ENCODE peak calls at places on chromosomes 6 and 20, in four cellular contexts. M is H1, F is PC-9, W is fibroblast of mammary gland. S is an unnamed sample.

GRCh38 chr6:95216560-95216959 is 360.8 kb upstream of the MANEA start:
- DNase-seq in M (no peak), F (no peak), W (no peak), S (no peak)

GRCh38 chr6:6781172-6781876 is 192.8 kb downstream of the LY86 start:
- DNase-seq in M (no peak), F (peak; percentile 56), W (peak; percentile 88), S (no peak)

GRCh38 chr6:4192627-4193026 is 57.3 kb upstream of the ECI2 start:
- DNase-seq in M (no peak), F (no peak), W (no peak), S (no peak)

GRCh38 chr6:106972500-106972899 is 2.0 kb downstream of the CD24 start:
- DNase-seq in M (no peak), F (no peak), W (no peak), S (no peak)

GRCh38 chr20:32113861-32114260 is 4.3 kb downstream of the TM9SF4 start:
- DNase-seq in M (no peak), F (no peak), W (no peak), S (no peak)

GRCh38 chr20:58523916-58524315 is 8.7 kb upstream of the APCDD1L start:
- DNase-seq in M (no peak), F (no peak), W (peak; percentile 69), S (no peak)

GRCh38 chr6:5516036-5516435 is 254.7 kb downstream of the FARS2 start:
- DNase-seq in M (no peak), F (no peak), W (no peak), S (no peak)

GRCh38 chr6:82569022-82569421 is 205.4 kb downstream of the TPBG start:
- DNase-seq in M (no peak), F (no peak), W (no peak), S (no peak)

GRCh38 chr20:50913976-50914375 is 17.3 kb downstream of the ADNP start:
- DNase-seq in M (no peak), F (no peak), W (peak; percentile 88), S (no peak)

GRCh38 chr20:25750765-25751696 is 54.4 kb upstream of the ZNF337 start:
- DNase-seq in M (no peak), F (no peak), W (peak; percentile 45), S (no peak)

GRCh38 chr6:34383171-34383631 is 9.3 kb downstream of the NUDT3 start:
- DNase-seq in M (no peak), F (no peak), W (peak; percentile 81), S (no peak)

GRCh38 chr20:3595541-3595940 is 67.7 kb downstream of the GFRA4 start:
- DNase-seq in M (no peak), F (no peak), W (no peak), S (no peak)

GRCh38 chr6:14763616-14764015 is 482.3 kb upstream of the JARID2 start:
- DNase-seq in M (no peak), F (no peak), W (no peak), S (no peak)

GRCh38 chr6:105733556-105734162 is 330.8 kb upstream of the PREP start:
- DNase-seq in M (no peak), F (no peak), W (peak; percentile 67), S (no peak)

GRCh38 chr6:337782-338464 is 45.6 kb downstream of the DUSP22 start:
- DNase-seq in M (no peak), F (no peak), W (no peak), S (no peak)

GRCh38 chr6:137824502-137824879 is 42.6 kb upstream of the TNFAIP3 start:
- DNase-seq in M (no peak), F (no peak), W (no peak), S (no peak)

GRCh38 chr6:25173951-25174474 is 105.2 kb upstream of the CARMIL1 start:
- DNase-seq in M (no peak), F (peak; percentile 98), W (peak; percentile 98), S (no peak)

GRCh38 chr6:101294676-101295075 is 98.8 kb upstream of the GRIK2 start:
- DNase-seq in M (no peak), F (no peak), W (peak; percentile 84), S (no peak)

GRCh38 chr6:154157082-154157481 is 118.0 kb downstream of the OPRM1 start:
- DNase-seq in M (no peak), F (no peak), W (no peak), S (no peak)

GRCh38 chr20:37729452-37729851 is 35.6 kb downstream of the CTNNBL1 start:
- DNase-seq in M (no peak), F (no peak), W (no peak), S (no peak)

GRCh38 chr6:140602431-140602836 is 1228.0 kb upstream of the CITED2 start:
- DNase-seq in M (no peak), F (no peak), W (no peak), S (no peak)

GRCh38 chr6:102571236-102571908 is 1177.9 kb downstream of the GRIK2 start:
- DNase-seq in M (no peak), F (no peak), W (no peak), S (no peak)

GRCh38 chr20:59525500-59526241 is 78.7 kb upstream of the PHACTR3 start:
- DNase-seq in M (peak; percentile 87), F (no peak), W (peak; percentile 37), S (no peak)

GRCh38 chr6:90285611-90286381 is 10.8 kb downstream of the BACH2 start:
- DNase-seq in M (no peak), F (peak; percentile 69), W (peak; percentile 94), S (peak; percentile 89)

GRCh38 chr6:150881911-150882481 is 16.5 kb downstream of the MTHFD1L start:
- DNase-seq in M (no peak), F (peak; percentile 79), W (peak; percentile 94), S (no peak)

GRCh38 chr6:56699066-56699654 is 56.5 kb upstream of the DST start:
- DNase-seq in M (no peak), F (no peak), W (peak; percentile 54), S (no peak)

GRCh38 chr20:43564993-43565757 is 6.3 kb downstream of the SGK2 start:
- DNase-seq in M (no peak), F (no peak), W (no peak), S (no peak)

GRCh38 chr6:36713846-36714245 is 16.2 kb downstream of the RAB44 start:
- DNase-seq in M (no peak), F (peak; percentile 4), W (no peak), S (no peak)

GRCh38 chr6:170269151-170269872 is 21.6 kb downstream of the DLL1 start:
- DNase-seq in M (peak; percentile 55), F (no peak), W (no peak), S (no peak)

GRCh38 chr6:89347825-89348224 is 4.7 kb downstream of the UBE2J1 start:
- DNase-seq in M (no peak), F (no peak), W (no peak), S (no peak)

GRCh38 chr6:127496471-127496870 is 22.7 kb downstream of the MTCL3 start:
- DNase-seq in M (no peak), F (no peak), W (peak; percentile 29), S (no peak)

GRCh38 chr20:3047486-3048419 is 1.9 kb downstream of the MRPS26 start:
- DNase-seq in M (no peak), F (no peak), W (no peak), S (no peak)

DNA sequence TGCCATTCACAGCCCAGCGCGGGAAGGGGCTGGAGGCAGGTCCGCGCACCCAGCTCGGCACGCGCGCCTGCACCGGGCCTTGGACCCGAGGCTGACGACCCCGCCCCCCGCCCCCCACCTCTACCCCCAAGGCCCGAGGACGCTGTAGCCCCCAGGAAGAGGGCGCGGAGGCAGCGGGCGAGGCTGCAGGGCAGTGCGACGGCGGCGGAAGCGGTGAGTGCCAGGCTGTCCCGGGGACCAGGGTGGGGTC is 1.2 kb downstream of the LIME1 start:
- DNase-seq in M (peak; percentile 57), F (no peak), W (no peak), S (no peak)
- TF ChIP-seq CTCF in M (no peak), F (no peak), W (no peak), S (no peak)

GRCh38 chr6:144216668-144217218 is 66.4 kb downstream of the STX11 start:
- DNase-seq in M (no peak), F (no peak), W (no peak), S (no peak)
- TF ChIP-seq CTCF in M (peak; percentile 21), F (no peak), W (peak; percentile 4), S (no peak)

DNA sequence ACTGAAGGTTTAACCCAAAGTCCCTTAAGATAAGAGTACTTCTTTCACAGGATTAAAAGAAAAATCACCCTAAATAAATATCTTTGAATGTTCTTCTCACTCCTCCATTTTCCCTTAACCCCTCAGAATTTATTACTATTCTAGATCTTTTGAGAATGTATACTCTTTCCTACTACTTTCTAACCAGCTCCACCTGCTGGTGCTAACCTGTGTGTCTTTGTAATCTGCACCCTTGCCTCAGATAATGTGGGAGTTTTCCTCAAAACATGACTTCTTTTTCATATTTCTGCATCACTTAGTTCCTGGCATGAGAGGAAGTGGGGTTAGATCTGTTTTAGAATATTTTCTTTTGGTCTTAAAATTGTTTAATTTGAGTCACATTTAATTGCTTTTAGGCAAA is 394.2 kb downstream of the BMP2 start:
- DNase-seq in M (no peak), F (no peak), W (no peak), S (no peak)
- TF ChIP-seq CTCF in M (no peak), F (peak; percentile 50), W (peak; percentile 12), S (peak; percentile 47)

DNA sequence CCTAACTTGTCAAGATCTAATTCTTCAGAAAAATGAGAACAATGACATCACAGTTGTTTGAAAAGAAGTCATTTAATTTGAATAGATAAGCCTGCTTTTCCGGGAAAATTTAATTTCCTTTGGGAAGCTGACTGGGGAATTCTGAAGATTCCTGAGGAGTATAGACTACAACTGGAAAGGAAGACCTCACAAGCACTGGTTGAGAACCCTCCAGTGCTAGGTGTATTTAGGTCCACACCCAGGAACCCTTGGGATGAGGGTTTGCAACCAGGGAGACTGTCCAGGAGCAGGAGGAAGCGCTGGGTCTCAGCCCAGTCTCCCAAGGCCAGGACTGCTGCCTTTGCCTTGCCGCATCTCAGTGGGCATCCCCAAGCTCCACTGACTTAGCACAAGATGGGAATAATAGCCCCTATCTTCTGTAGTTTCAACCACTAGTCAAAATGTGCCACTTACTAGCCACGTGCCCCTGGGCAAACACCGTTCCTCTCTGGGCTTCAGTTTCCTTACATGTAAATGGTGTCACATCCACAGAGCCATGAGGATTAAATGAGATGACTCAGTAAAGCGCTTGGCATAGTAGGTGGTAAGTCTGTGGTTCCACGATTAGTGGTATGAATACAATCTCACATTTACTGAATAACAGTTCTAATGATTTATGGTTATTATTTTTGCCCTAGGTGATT is 6.9 kb upstream of the CD93 start:
- DNase-seq in M (no peak), F (no peak), W (no peak), S (no peak)
- TF ChIP-seq CTCF in M (no peak), F (no peak), W (no peak), S (no peak)

GRCh38 chr6:32401564-32401963 is 5.4 kb downstream of the BTNL2 start:
- DNase-seq in M (no peak), F (no peak), W (no peak), S (no peak)

GRCh38 chr6:32402812-32403211 is 4.2 kb downstream of the BTNL2 start:
- DNase-seq in M (no peak), F (no peak), W (no peak), S (no peak)

GRCh38 chr6:32406197-32406596 is 784 bp downstream of the BTNL2 start:
- DNase-seq in M (no peak), F (no peak), W (no peak), S (no peak)

GRCh38 chr6:32406857-32407256 is at the start of gene BTNL2:
- DNase-seq in M (no peak), F (no peak), W (no peak), S (no peak)

DNA sequence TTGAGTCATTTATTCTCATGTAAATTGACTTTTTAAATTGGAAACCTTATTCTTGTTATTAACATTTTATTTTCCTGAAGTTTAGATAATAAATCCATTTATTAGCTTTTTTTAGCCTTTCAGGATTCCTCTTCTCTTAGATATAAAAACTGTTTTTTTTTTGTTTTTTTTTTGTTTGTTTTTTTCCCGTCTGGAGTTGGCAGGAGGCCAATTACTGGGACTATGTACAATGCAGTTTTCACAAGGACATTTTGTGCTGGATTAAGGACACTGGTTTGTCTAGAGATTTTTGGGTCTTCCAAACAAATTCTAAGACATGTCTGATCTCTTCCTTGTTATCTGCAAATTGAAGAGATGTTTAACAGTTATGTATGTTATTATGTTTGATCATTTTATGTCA is 1.3 kb downstream of the BTNL2 start:
- DNase-seq in M (no peak), F (no peak), W (no peak), S (no peak)
- TF ChIP-seq CTCF in M (no peak), F (no peak), W (no peak), S (no peak)